ENCODE peak calls at places on chromosome 12, in five cellular contexts. K is activated CD8-positive, alpha-beta memory T cell treated with anti-CD3 and anti-CD28 coated beads for 1 hour; W is hypothalamus; F is CD8-positive, alpha-beta T cell; Q is aorta. B is an unnamed sample.

GRCh38 chr12:110108309-110109036 is 15.7 kb upstream of the IFT81 start:
- DNase-seq in K (no peak), W (no peak), F (no peak), Q (no peak), B (no peak)

GRCh38 chr12:3641428-3641883 is 111.5 kb downstream of the CRACR2A start:
- DNase-seq in K (no peak), W (no peak), F (no peak), Q (no peak), B (peak)

GRCh38 chr12:131004166-131004565 is 50.5 kb downstream of the ADGRD1 start:
- DNase-seq in K (no peak), W (no peak), F (no peak), Q (no peak), B (no peak)

GRCh38 chr12:80230068-80230467 is 130.7 kb downstream of the OTOGL start:
- DNase-seq in K (no peak), W (no peak), F (no peak), Q (no peak), B (no peak)

GRCh38 chr12:6567112-6567680 is 895 bp downstream of the NOP2 start:
- DNase-seq in K (no peak), W (no peak), F (no peak), Q (no peak), B (no peak)

GRCh38 chr12:20030847-20031246 is 337.5 kb upstream of the PDE3A start:
- DNase-seq in K (no peak), W (no peak), F (no peak), Q (no peak), B (no peak)

GRCh38 chr12:11822071-11822818 is 172.8 kb downstream of the ETV6 start:
- DNase-seq in K (peak), W (no peak), F (peak), Q (no peak), B (no peak)

GRCh38 chr12:13220848-13221247 is 24.3 kb downstream of the EMP1 start:
- DNase-seq in K (no peak), W (no peak), F (no peak), Q (no peak), B (peak)

GRCh38 chr12:117331691-117332090 is 29.7 kb downstream of the NOS1 start:
- DNase-seq in K (no peak), W (no peak), F (no peak), Q (no peak), B (no peak)

GRCh38 chr12:63045020-63045860 is 105.8 kb downstream of the AVPR1A start:
- DNase-seq in K (no peak), W (no peak), F (no peak), Q (no peak), B (peak)

GRCh38 chr12:29048787-29049186 is 100.3 kb upstream of the FAR2 start:
- DNase-seq in K (no peak), W (no peak), F (no peak), Q (no peak), B (no peak)

GRCh38 chr12:58502236-58502635 is 418.1 kb downstream of the LRIG3 start:
- DNase-seq in K (no peak), W (no peak), F (no peak), Q (no peak), B (no peak)

GRCh38 chr12:54891717-54892478 is 37.6 kb downstream of the MUCL1 start:
- DNase-seq in K (no peak), W (no peak), F (no peak), Q (no peak), B (no peak)

GRCh38 chr12:97877404-97877803 is 414.8 kb downstream of the RMST start:
- DNase-seq in K (no peak), W (no peak), F (no peak), Q (no peak), B (no peak)

GRCh38 chr12:32885831-32886230 is 10.7 kb downstream of the PKP2 start:
- DNase-seq in K (no peak), W (no peak), F (no peak), Q (no peak), B (no peak)

GRCh38 chr12:79686171-79686570 is 4.6 kb downstream of the PAWR start:
- DNase-seq in K (no peak), W (no peak), F (no peak), Q (no peak), B (peak)

GRCh38 chr12:121894633-121895032 is 6.0 kb downstream of the PSMD9 start:
- DNase-seq in K (no peak), W (no peak), F (no peak), Q (no peak), B (peak)

GRCh38 chr12:62934799-62935674 is at the start of gene PPM1H:
- DNase-seq in K (no peak), W (peak), F (no peak), Q (peak), B (peak)

GRCh38 chr12:59077153-59077930 is 157.0 kb upstream of the LRIG3 start:
- DNase-seq in K (no peak), W (no peak), F (no peak), Q (no peak), B (no peak)

GRCh38 chr12:64044171-64044570 is 177.9 kb downstream of the KICS2 start:
- DNase-seq in K (no peak), W (no peak), F (no peak), Q (no peak), B (no peak)

GRCh38 chr12:1934068-1934467 is 15.6 kb upstream of the CACNA2D4 start:
- DNase-seq in K (no peak), W (no peak), F (no peak), Q (no peak), B (no peak)